ENCODE peak calls at places on chromosome 3, in five cellular contexts. One of them, this sample, is unnamed.

GRCh38 chr3:45617430-45618080 is 23.0 kb downstream of the LIMD1 start:
- DNase-seq in lower lobe of right lung: no peak
- DNase-seq in GM12864: no peak
- DNase-seq in mucosa of descending colon: peak
- DNase-seq in left ventricle myocardium inferior: no peak
- DNase-seq in this sample: no peak

GRCh38 chr3:23806322-23807160 is 786 bp downstream of the UBE2E1 start:
- DNase-seq in lower lobe of right lung: peak
- DNase-seq in GM12864: no peak
- DNase-seq in mucosa of descending colon: peak
- DNase-seq in left ventricle myocardium inferior: peak
- DNase-seq in this sample: peak

GRCh38 chr3:15989419-15989818 is 185.1 kb upstream of the GALNT15 start:
- DNase-seq in lower lobe of right lung: no peak
- DNase-seq in GM12864: no peak
- DNase-seq in mucosa of descending colon: no peak
- DNase-seq in left ventricle myocardium inferior: no peak
- DNase-seq in this sample: no peak

GRCh38 chr3:181561130-181561529 is 150.6 kb upstream of the SOX2 start:
- DNase-seq in lower lobe of right lung: no peak
- DNase-seq in GM12864: no peak
- DNase-seq in mucosa of descending colon: no peak
- DNase-seq in left ventricle myocardium inferior: no peak
- DNase-seq in this sample: no peak

GRCh38 chr3:114370537-114371174 is 76.8 kb downstream of the TIGIT start:
- DNase-seq in lower lobe of right lung: no peak
- DNase-seq in GM12864: no peak
- DNase-seq in mucosa of descending colon: no peak
- DNase-seq in left ventricle myocardium inferior: no peak
- DNase-seq in this sample: no peak

GRCh38 chr3:151203053-151203420 is at the start of gene GPR171:
- DNase-seq in lower lobe of right lung: no peak
- DNase-seq in GM12864: peak
- DNase-seq in mucosa of descending colon: peak
- DNase-seq in left ventricle myocardium inferior: no peak
- DNase-seq in this sample: peak

GRCh38 chr3:132626955-132627354 is 29.9 kb downstream of the ACKR4 start:
- DNase-seq in lower lobe of right lung: no peak
- DNase-seq in GM12864: no peak
- DNase-seq in mucosa of descending colon: no peak
- DNase-seq in left ventricle myocardium inferior: no peak
- DNase-seq in this sample: no peak

GRCh38 chr3:114494498-114494897 is 200.7 kb downstream of the TIGIT start:
- DNase-seq in lower lobe of right lung: no peak
- DNase-seq in GM12864: no peak
- DNase-seq in mucosa of descending colon: no peak
- DNase-seq in left ventricle myocardium inferior: no peak
- DNase-seq in this sample: no peak

GRCh38 chr3:186117521-186118111 is 8.7 kb upstream of the ETV5 start:
- DNase-seq in lower lobe of right lung: no peak
- DNase-seq in GM12864: no peak
- DNase-seq in mucosa of descending colon: no peak
- DNase-seq in left ventricle myocardium inferior: no peak
- DNase-seq in this sample: no peak

GRCh38 chr3:158093526-158093925 is 12.7 kb downstream of the SHOX2 start:
- DNase-seq in lower lobe of right lung: no peak
- DNase-seq in GM12864: no peak
- DNase-seq in mucosa of descending colon: no peak
- DNase-seq in left ventricle myocardium inferior: no peak
- DNase-seq in this sample: no peak

GRCh38 chr3:105715372-105715771 is 153.4 kb downstream of the CBLB start:
- DNase-seq in lower lobe of right lung: no peak
- DNase-seq in GM12864: no peak
- DNase-seq in mucosa of descending colon: no peak
- DNase-seq in left ventricle myocardium inferior: no peak
- DNase-seq in this sample: no peak

GRCh38 chr3:43001094-43001553 is 22.0 kb downstream of the GASK1A start:
- DNase-seq in lower lobe of right lung: peak
- DNase-seq in GM12864: no peak
- DNase-seq in mucosa of descending colon: peak
- DNase-seq in left ventricle myocardium inferior: peak
- DNase-seq in this sample: no peak

GRCh38 chr3:115982629-115983028 is 359.3 kb downstream of the GAP43 start:
- DNase-seq in lower lobe of right lung: no peak
- DNase-seq in GM12864: no peak
- DNase-seq in mucosa of descending colon: no peak
- DNase-seq in left ventricle myocardium inferior: no peak
- DNase-seq in this sample: no peak

GRCh38 chr3:52077900-52078299 is 21.5 kb upstream of the DUSP7 start:
- DNase-seq in lower lobe of right lung: no peak
- DNase-seq in GM12864: no peak
- DNase-seq in mucosa of descending colon: no peak
- DNase-seq in left ventricle myocardium inferior: no peak
- DNase-seq in this sample: no peak

GRCh38 chr3:126847061-126847460 is 135.9 kb upstream of the PLXNA1 start:
- DNase-seq in lower lobe of right lung: no peak
- DNase-seq in GM12864: no peak
- DNase-seq in mucosa of descending colon: no peak
- DNase-seq in left ventricle myocardium inferior: no peak
- DNase-seq in this sample: no peak

GRCh38 chr3:41598804-41599481 is 363.0 kb downstream of the ULK4 start:
- DNase-seq in lower lobe of right lung: no peak
- DNase-seq in GM12864: no peak
- DNase-seq in mucosa of descending colon: no peak
- DNase-seq in left ventricle myocardium inferior: no peak
- DNase-seq in this sample: no peak

GRCh38 chr3:13403213-13403817 is 16.8 kb downstream of the NUP210 start:
- DNase-seq in lower lobe of right lung: no peak
- DNase-seq in GM12864: no peak
- DNase-seq in mucosa of descending colon: no peak
- DNase-seq in left ventricle myocardium inferior: no peak
- DNase-seq in this sample: no peak

GRCh38 chr3:17800232-17800631 is 57.8 kb upstream of the TBC1D5 start:
- DNase-seq in lower lobe of right lung: no peak
- DNase-seq in GM12864: no peak
- DNase-seq in mucosa of descending colon: no peak
- DNase-seq in left ventricle myocardium inferior: no peak
- DNase-seq in this sample: no peak

GRCh38 chr3:129657261-129658046 is 51.0 kb upstream of the PLXND1 start:
- DNase-seq in lower lobe of right lung: no peak
- DNase-seq in GM12864: no peak
- DNase-seq in mucosa of descending colon: no peak
- DNase-seq in left ventricle myocardium inferior: no peak
- DNase-seq in this sample: no peak

GRCh38 chr3:128242818-128243601 is 89.7 kb downstream of the EEFSEC start:
- DNase-seq in lower lobe of right lung: no peak
- DNase-seq in GM12864: no peak
- DNase-seq in mucosa of descending colon: peak
- DNase-seq in left ventricle myocardium inferior: no peak
- DNase-seq in this sample: no peak

GRCh38 chr3:32347286-32348125 is 44.1 kb upstream of the CMTM7 start:
- DNase-seq in lower lobe of right lung: no peak
- DNase-seq in GM12864: no peak
- DNase-seq in mucosa of descending colon: peak
- DNase-seq in left ventricle myocardium inferior: peak
- DNase-seq in this sample: no peak

GRCh38 chr3:147089286-147089685 is 317.1 kb downstream of the ZIC4 start:
- DNase-seq in lower lobe of right lung: no peak
- DNase-seq in GM12864: no peak
- DNase-seq in mucosa of descending colon: no peak
- DNase-seq in left ventricle myocardium inferior: no peak
- DNase-seq in this sample: no peak

GRCh38 chr3:22012471-22012870 is 261.5 kb upstream of the ZNF385D start:
- DNase-seq in lower lobe of right lung: no peak
- DNase-seq in GM12864: no peak
- DNase-seq in mucosa of descending colon: no peak
- DNase-seq in left ventricle myocardium inferior: no peak
- DNase-seq in this sample: no peak

GRCh38 chr3:44355634-44356033 is 17.1 kb downstream of the TCAIM start:
- DNase-seq in lower lobe of right lung: no peak
- DNase-seq in GM12864: no peak
- DNase-seq in mucosa of descending colon: no peak
- DNase-seq in left ventricle myocardium inferior: no peak
- DNase-seq in this sample: no peak
- H3K4me3 ChIP-seq in lower lobe of right lung: no peak
- H3K4me3 ChIP-seq in GM12864: no peak
- H3K4me3 ChIP-seq in mucosa of descending colon: no peak
- H3K4me3 ChIP-seq in left ventricle myocardium inferior: peak
- H3K4me3 ChIP-seq in this sample: no peak

GRCh38 chr3:97981886-97982285 is 9.7 kb upstream of the RIOX2 start:
- DNase-seq in lower lobe of right lung: no peak
- DNase-seq in GM12864: no peak
- DNase-seq in mucosa of descending colon: no peak
- DNase-seq in left ventricle myocardium inferior: no peak
- DNase-seq in this sample: no peak

GRCh38 chr3:97975466-97975865 is 3.2 kb upstream of the RIOX2 start:
- DNase-seq in lower lobe of right lung: no peak
- DNase-seq in GM12864: no peak
- DNase-seq in mucosa of descending colon: no peak
- DNase-seq in left ventricle myocardium inferior: no peak
- DNase-seq in this sample: no peak

GRCh38 chr3:97984061-97984460 is 11.8 kb upstream of the RIOX2 start:
- DNase-seq in lower lobe of right lung: no peak
- DNase-seq in GM12864: no peak
- DNase-seq in mucosa of descending colon: no peak
- DNase-seq in left ventricle myocardium inferior: no peak
- DNase-seq in this sample: no peak

GRCh38 chr3:97974996-97975395 is 2.8 kb upstream of the RIOX2 start:
- DNase-seq in lower lobe of right lung: no peak
- DNase-seq in GM12864: no peak
- DNase-seq in mucosa of descending colon: no peak
- DNase-seq in left ventricle myocardium inferior: no peak
- DNase-seq in this sample: no peak

GRCh38 chr3:97979610-97980009 is 7.4 kb upstream of the RIOX2 start:
- DNase-seq in lower lobe of right lung: no peak
- DNase-seq in GM12864: no peak
- DNase-seq in mucosa of descending colon: no peak
- DNase-seq in left ventricle myocardium inferior: peak
- DNase-seq in this sample: no peak
- H3K4me3 ChIP-seq in lower lobe of right lung: no peak
- H3K4me3 ChIP-seq in GM12864: no peak
- H3K4me3 ChIP-seq in mucosa of descending colon: no peak
- H3K4me3 ChIP-seq in left ventricle myocardium inferior: no peak
- H3K4me3 ChIP-seq in this sample: no peak

DNA sequence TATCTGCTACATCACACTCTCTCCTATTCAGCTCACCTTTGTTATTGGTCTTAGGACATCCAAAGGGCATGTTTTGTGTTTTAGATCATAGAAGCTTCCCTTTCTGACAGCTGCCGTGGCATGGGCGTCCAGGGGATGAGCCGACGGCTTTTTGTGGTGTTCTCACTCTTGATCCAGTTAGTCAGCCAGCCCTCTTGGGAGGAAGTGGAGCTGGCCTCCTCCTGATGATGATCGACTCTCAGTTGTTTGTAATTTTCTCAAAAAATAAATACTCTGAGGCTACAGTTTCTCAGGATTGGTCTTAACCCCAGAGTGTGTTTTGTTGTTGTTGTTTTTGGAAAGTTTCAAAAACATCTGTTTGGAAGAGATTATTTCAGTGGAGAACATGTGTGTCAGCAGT is 34.4 kb downstream of the BOC start:
- DNase-seq in lower lobe of right lung: no peak
- DNase-seq in GM12864: no peak
- DNase-seq in mucosa of descending colon: no peak
- DNase-seq in left ventricle myocardium inferior: peak
- DNase-seq in this sample: no peak
- H3K4me3 ChIP-seq in lower lobe of right lung: no peak
- H3K4me3 ChIP-seq in GM12864: no peak
- H3K4me3 ChIP-seq in mucosa of descending colon: no peak
- H3K4me3 ChIP-seq in left ventricle myocardium inferior: no peak
- H3K4me3 ChIP-seq in this sample: no peak

GRCh38 chr3:64444619-64445317 is 219.5 kb upstream of the PRICKLE2 start:
- DNase-seq in lower lobe of right lung: no peak
- DNase-seq in GM12864: no peak
- DNase-seq in mucosa of descending colon: no peak
- DNase-seq in left ventricle myocardium inferior: no peak
- DNase-seq in this sample: peak

GRCh38 chr3:64449026-64449425 is 223.8 kb upstream of the PRICKLE2 start:
- DNase-seq in lower lobe of right lung: no peak
- DNase-seq in GM12864: peak
- DNase-seq in mucosa of descending colon: no peak
- DNase-seq in left ventricle myocardium inferior: no peak
- DNase-seq in this sample: peak

GRCh38 chr3:64441861-64442260 is 216.6 kb upstream of the PRICKLE2 start:
- DNase-seq in lower lobe of right lung: no peak
- DNase-seq in GM12864: no peak
- DNase-seq in mucosa of descending colon: no peak
- DNase-seq in left ventricle myocardium inferior: no peak
- DNase-seq in this sample: no peak

GRCh38 chr3:64443553-64444331 is 218.5 kb upstream of the PRICKLE2 start:
- DNase-seq in lower lobe of right lung: no peak
- DNase-seq in GM12864: no peak
- DNase-seq in mucosa of descending colon: no peak
- DNase-seq in left ventricle myocardium inferior: no peak
- DNase-seq in this sample: no peak

DNA sequence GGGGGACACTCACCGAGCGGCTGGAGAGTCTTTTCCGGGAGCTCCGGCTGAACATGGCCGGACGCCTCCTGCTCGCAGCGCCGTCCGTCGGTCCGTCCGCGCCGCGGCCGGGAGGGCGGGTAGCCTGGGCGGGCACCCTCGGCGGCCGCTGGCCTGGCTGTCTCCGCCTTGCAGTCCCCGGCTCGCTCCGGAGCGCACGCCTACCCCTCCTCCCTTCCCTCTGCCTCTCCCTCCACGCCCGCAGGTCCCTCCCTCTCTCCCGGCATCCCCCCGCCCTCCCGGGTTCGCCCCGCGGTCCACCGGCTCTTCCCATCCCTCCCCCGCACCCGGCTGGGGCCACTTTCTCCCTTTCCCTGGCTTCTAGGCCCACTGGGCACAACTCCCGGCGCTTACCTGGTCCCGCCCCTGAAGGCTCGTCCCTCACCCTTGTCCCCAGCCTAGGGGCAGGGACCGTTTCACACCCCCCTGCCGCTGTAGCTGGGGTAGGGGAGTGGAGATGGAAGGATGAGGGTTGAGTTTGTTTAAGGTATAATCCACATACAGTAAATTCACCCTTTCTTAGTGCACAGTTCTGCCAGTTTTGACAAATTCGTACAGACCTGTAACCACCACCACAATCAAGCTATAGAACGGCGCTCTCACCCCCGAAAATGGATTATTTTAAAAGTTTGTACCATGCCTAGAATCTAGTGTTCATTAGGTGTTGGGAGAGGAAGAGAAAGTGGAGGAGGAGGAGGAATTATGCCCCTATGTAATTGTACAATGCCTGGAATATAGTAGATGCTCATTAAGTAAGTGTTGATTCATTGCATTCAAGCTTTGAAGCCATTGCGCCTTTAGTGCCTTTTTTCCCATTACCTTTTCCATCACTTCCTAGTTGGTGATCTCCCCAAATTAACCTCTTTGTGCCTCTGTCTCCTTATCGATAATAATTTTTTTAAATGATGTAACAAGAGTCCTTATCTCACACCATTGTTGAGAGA is 220.3 kb upstream of the PRICKLE2 start:
- DNase-seq in lower lobe of right lung: peak
- DNase-seq in GM12864: no peak
- DNase-seq in mucosa of descending colon: peak
- DNase-seq in left ventricle myocardium inferior: no peak
- DNase-seq in this sample: peak
- H3K4me3 ChIP-seq in lower lobe of right lung: peak
- H3K4me3 ChIP-seq in GM12864: peak
- H3K4me3 ChIP-seq in mucosa of descending colon: no peak
- H3K4me3 ChIP-seq in left ventricle myocardium inferior: peak
- H3K4me3 ChIP-seq in this sample: peak